ENCODE peak calls at places on chromosome 17, in seven cellular contexts. One of them, this sample, is unnamed.

GRCh38 chr17:45815752-45816151 is 28.9 kb upstream of the SPPL2C start:
- DNase-seq in K562: no peak
- DNase-seq in ovary: no peak
- DNase-seq in transverse colon: no peak
- DNase-seq in sigmoid colon: no peak
- DNase-seq in tibial nerve: no peak
- DNase-seq in A549: no peak
- DNase-seq in this sample: no peak

GRCh38 chr17:39661744-39662541 is 3.2 kb upstream of the TCAP start:
- DNase-seq in K562: no peak
- DNase-seq in ovary: no peak
- DNase-seq in transverse colon: no peak
- DNase-seq in sigmoid colon: no peak
- DNase-seq in tibial nerve: no peak
- DNase-seq in A549: no peak
- DNase-seq in this sample: no peak

GRCh38 chr17:82782657-82783207 is 30.9 kb downstream of the TBCD start:
- DNase-seq in K562: no peak
- DNase-seq in ovary: no peak
- DNase-seq in transverse colon: no peak
- DNase-seq in sigmoid colon: no peak
- DNase-seq in tibial nerve: no peak
- DNase-seq in A549: no peak
- DNase-seq in this sample: no peak

GRCh38 chr17:60077672-60078519 is 825 bp downstream of the HEATR6 start:
- DNase-seq in K562: peak
- DNase-seq in ovary: no peak
- DNase-seq in transverse colon: no peak
- DNase-seq in sigmoid colon: no peak
- DNase-seq in tibial nerve: no peak
- DNase-seq in A549: no peak
- DNase-seq in this sample: no peak

GRCh38 chr17:2071421-2072281 is 16.7 kb downstream of the HIC1 start:
- DNase-seq in K562: no peak
- DNase-seq in ovary: peak
- DNase-seq in transverse colon: peak
- DNase-seq in sigmoid colon: peak
- DNase-seq in tibial nerve: no peak
- DNase-seq in A549: no peak
- DNase-seq in this sample: no peak

GRCh38 chr17:63358111-63358839 is 87.8 kb downstream of the CYB561 start:
- DNase-seq in K562: no peak
- DNase-seq in ovary: no peak
- DNase-seq in transverse colon: no peak
- DNase-seq in sigmoid colon: no peak
- DNase-seq in tibial nerve: no peak
- DNase-seq in A549: peak
- DNase-seq in this sample: no peak

GRCh38 chr17:42517516-42517915 is 18.5 kb upstream of the NAGLU start:
- DNase-seq in K562: peak
- DNase-seq in ovary: peak
- DNase-seq in transverse colon: peak
- DNase-seq in sigmoid colon: peak
- DNase-seq in tibial nerve: peak
- DNase-seq in A549: peak
- DNase-seq in this sample: peak

GRCh38 chr17:82062984-82063368 is 2.6 kb downstream of the DUS1L start:
- DNase-seq in K562: no peak
- DNase-seq in ovary: no peak
- DNase-seq in transverse colon: no peak
- DNase-seq in sigmoid colon: no peak
- DNase-seq in tibial nerve: no peak
- DNase-seq in A549: no peak
- DNase-seq in this sample: no peak

GRCh38 chr17:9350083-9350482 is 225.5 kb downstream of the STX8 start:
- DNase-seq in K562: no peak
- DNase-seq in ovary: no peak
- DNase-seq in transverse colon: no peak
- DNase-seq in sigmoid colon: no peak
- DNase-seq in tibial nerve: no peak
- DNase-seq in A549: peak
- DNase-seq in this sample: no peak

GRCh38 chr17:70184770-70185169 is 15.4 kb downstream of the KCNJ2 start:
- DNase-seq in K562: no peak
- DNase-seq in ovary: no peak
- DNase-seq in transverse colon: no peak
- DNase-seq in sigmoid colon: no peak
- DNase-seq in tibial nerve: no peak
- DNase-seq in A549: peak
- DNase-seq in this sample: no peak

GRCh38 chr17:37747222-37747621 is 2.4 kb upstream of the HNF1B start:
- DNase-seq in K562: no peak
- DNase-seq in ovary: no peak
- DNase-seq in transverse colon: no peak
- DNase-seq in sigmoid colon: no peak
- DNase-seq in tibial nerve: no peak
- DNase-seq in A549: no peak
- DNase-seq in this sample: no peak

GRCh38 chr17:19378416-19379293 is at the start of gene MAPK7:
- DNase-seq in K562: no peak
- DNase-seq in ovary: no peak
- DNase-seq in transverse colon: peak
- DNase-seq in sigmoid colon: peak
- DNase-seq in tibial nerve: no peak
- DNase-seq in A549: no peak
- DNase-seq in this sample: no peak

GRCh38 chr17:77036841-77037381 is 103.9 kb upstream of the SEC14L1 start:
- DNase-seq in K562: peak
- DNase-seq in ovary: no peak
- DNase-seq in transverse colon: peak
- DNase-seq in sigmoid colon: no peak
- DNase-seq in tibial nerve: no peak
- DNase-seq in A549: no peak
- DNase-seq in this sample: no peak

GRCh38 chr17:17518019-17518418 is 21.8 kb upstream of the RASD1 start:
- DNase-seq in K562: no peak
- DNase-seq in ovary: no peak
- DNase-seq in transverse colon: no peak
- DNase-seq in sigmoid colon: no peak
- DNase-seq in tibial nerve: no peak
- DNase-seq in A549: no peak
- DNase-seq in this sample: no peak

GRCh38 chr17:21475555-21475954 is 99.4 kb downstream of the KCNJ12 start:
- DNase-seq in K562: peak
- DNase-seq in ovary: no peak
- DNase-seq in transverse colon: no peak
- DNase-seq in sigmoid colon: no peak
- DNase-seq in tibial nerve: no peak
- DNase-seq in A549: no peak
- DNase-seq in this sample: no peak

GRCh38 chr17:29363716-29364115 is 26.4 kb upstream of the TAOK1 start:
- DNase-seq in K562: no peak
- DNase-seq in ovary: no peak
- DNase-seq in transverse colon: no peak
- DNase-seq in sigmoid colon: no peak
- DNase-seq in tibial nerve: no peak
- DNase-seq in A549: no peak
- DNase-seq in this sample: no peak

GRCh38 chr17:62652251-62653001 is 25.0 kb downstream of the MRC2 start:
- DNase-seq in K562: no peak
- DNase-seq in ovary: peak
- DNase-seq in transverse colon: peak
- DNase-seq in sigmoid colon: peak
- DNase-seq in tibial nerve: no peak
- DNase-seq in A549: no peak
- DNase-seq in this sample: peak

GRCh38 chr17:51869387-51869786 is 289.1 kb downstream of the CA10 start:
- DNase-seq in K562: peak
- DNase-seq in ovary: no peak
- DNase-seq in transverse colon: no peak
- DNase-seq in sigmoid colon: no peak
- DNase-seq in tibial nerve: no peak
- DNase-seq in A549: peak
- DNase-seq in this sample: peak

GRCh38 chr17:42241871-42242270 is 34.3 kb downstream of the STAT5B start:
- DNase-seq in K562: no peak
- DNase-seq in ovary: no peak
- DNase-seq in transverse colon: no peak
- DNase-seq in sigmoid colon: no peak
- DNase-seq in tibial nerve: no peak
- DNase-seq in A549: no peak
- DNase-seq in this sample: no peak

DNA sequence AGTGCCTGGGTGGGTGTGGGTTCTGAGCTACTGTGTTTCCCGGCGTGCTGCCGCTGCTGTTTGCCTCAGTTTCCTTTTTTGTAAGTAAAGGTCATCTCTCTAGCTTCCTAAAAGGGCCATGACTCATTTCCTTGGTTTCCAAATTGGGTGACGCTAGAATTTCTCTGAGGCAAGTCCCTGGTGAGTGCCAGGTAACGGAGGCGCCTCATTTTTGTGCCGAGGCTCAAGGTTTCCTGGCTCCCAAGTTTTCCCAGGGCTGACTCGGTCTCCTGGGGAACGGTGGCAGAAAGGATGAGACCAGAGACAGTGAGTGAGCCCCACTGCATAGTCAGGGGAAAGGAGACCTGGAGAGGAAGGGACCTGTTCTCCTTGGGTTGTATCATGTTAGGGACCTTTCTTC is 20.3 kb downstream of the MSI2 start:
- DNase-seq in K562: no peak
- DNase-seq in ovary: no peak
- DNase-seq in transverse colon: no peak
- DNase-seq in sigmoid colon: no peak
- DNase-seq in tibial nerve: no peak
- DNase-seq in A549: no peak
- DNase-seq in this sample: no peak
- TF ChIP-seq EP300 in K562: no peak
- TF ChIP-seq EP300 in ovary: no peak
- TF ChIP-seq EP300 in transverse colon: no peak
- TF ChIP-seq EP300 in sigmoid colon: no peak
- TF ChIP-seq EP300 in tibial nerve: no peak
- TF ChIP-seq EP300 in A549: no peak
- TF ChIP-seq EP300 in this sample: no peak

DNA sequence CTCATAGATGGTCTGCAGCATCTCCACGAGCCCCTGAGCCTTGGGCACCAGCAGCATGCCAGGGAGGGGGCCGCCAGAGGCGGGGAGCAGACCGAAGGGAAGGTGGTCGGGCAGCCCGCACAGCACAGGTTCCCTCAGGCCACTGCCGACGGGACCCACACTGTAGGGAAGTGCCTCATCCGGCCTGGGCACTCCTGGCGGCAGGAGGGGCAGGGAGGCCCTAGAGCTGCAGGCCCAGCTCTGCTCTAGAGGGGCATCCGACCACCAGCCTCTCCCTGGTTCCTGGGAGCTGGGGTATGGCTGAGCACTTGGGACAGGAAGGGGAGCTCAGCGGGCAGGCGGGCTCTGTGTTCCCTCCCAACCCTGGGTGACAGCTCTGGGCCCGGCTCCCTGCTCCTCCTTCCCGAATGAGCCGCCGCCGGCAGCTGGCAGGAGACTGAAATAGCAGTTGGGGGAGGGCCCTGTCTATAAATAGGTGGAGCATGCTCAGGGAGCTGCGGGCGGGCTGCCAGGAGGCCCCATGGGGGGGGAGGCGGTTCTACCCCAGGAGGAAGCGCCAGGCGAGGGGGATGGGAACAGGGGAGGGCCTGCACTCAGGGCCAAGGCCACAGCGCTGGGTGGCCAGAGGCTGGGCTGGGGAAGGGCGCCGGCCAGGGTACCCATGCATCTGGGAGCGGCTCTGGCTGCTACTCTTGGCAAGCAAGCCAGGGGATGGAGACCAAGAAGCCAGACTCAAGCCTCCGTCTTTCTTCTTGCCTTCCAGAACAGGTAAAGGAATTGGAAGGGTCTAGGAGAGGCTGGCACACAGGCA is 12.4 kb downstream of the HDAC5 start:
- DNase-seq in K562: peak
- DNase-seq in ovary: peak
- DNase-seq in transverse colon: peak
- DNase-seq in sigmoid colon: peak
- DNase-seq in tibial nerve: peak
- DNase-seq in A549: peak
- DNase-seq in this sample: peak
- TF ChIP-seq EP300 in K562: peak
- TF ChIP-seq EP300 in ovary: no peak
- TF ChIP-seq EP300 in transverse colon: peak
- TF ChIP-seq EP300 in sigmoid colon: peak
- TF ChIP-seq EP300 in tibial nerve: peak
- TF ChIP-seq EP300 in A549: peak
- TF ChIP-seq EP300 in this sample: no peak

DNA sequence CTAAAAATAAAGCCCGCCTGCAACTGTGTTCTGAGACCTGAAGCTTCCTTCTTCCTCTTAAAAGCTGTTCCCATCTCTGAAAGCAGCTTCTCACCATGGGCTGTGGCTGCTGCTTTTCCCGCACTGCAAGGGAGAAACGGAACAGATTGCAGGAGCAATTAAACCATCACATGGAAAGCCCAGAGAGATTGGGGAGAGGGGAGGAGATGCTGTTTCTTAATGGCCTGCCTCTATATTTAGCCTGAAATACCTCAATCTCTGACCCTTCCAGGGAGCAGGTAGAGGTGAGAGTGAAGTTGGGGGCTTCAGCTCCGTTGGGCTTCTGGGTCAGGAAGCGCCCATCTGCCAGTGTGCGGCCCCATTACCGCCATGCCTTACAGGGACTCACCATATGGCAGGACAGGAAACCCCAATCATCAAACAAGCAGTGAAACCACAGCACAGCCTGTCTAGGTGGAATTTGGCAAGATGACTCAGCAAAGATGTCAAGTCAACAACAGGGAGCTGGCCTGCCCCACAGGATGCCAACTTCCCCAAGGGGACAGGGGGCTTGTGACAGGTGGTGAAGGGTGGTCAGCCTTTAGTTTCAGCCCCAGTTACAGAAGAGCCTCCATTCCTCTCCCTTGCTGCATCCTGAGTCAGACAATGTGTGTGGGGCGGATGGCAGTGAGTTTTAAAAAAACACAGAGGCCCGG is 286.6 kb upstream of the CCL2 start:
- DNase-seq in K562: peak
- DNase-seq in ovary: no peak
- DNase-seq in transverse colon: no peak
- DNase-seq in sigmoid colon: no peak
- DNase-seq in tibial nerve: no peak
- DNase-seq in A549: peak
- DNase-seq in this sample: no peak
- TF ChIP-seq EP300 in K562: no peak
- TF ChIP-seq EP300 in ovary: no peak
- TF ChIP-seq EP300 in transverse colon: no peak
- TF ChIP-seq EP300 in sigmoid colon: no peak
- TF ChIP-seq EP300 in tibial nerve: no peak
- TF ChIP-seq EP300 in A549: no peak
- TF ChIP-seq EP300 in this sample: no peak

DNA sequence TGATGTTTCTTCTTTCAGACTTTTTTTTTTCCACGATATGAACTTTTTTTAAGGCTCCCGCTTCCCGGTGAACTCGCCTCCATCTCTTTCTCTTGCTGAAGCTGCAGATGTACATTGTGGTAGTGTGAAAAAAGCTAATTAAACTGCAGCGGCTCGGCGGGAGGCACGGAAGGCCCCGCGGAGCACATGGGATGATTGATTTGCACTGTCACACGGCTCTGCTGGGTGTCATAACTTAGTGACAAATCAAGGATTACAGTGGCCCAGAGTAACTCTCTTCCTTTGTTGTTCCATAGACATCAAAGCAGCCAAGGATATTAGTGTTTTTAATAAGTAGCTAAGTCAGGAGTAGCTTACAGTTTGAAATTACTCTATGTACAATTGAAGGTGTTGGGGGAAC is 196.2 kb downstream of the AXIN2 start:
- DNase-seq in K562: no peak
- DNase-seq in ovary: no peak
- DNase-seq in transverse colon: no peak
- DNase-seq in sigmoid colon: no peak
- DNase-seq in tibial nerve: no peak
- DNase-seq in A549: no peak
- DNase-seq in this sample: no peak
- TF ChIP-seq EP300 in K562: no peak
- TF ChIP-seq EP300 in ovary: no peak
- TF ChIP-seq EP300 in transverse colon: no peak
- TF ChIP-seq EP300 in sigmoid colon: no peak
- TF ChIP-seq EP300 in tibial nerve: no peak
- TF ChIP-seq EP300 in A549: no peak
- TF ChIP-seq EP300 in this sample: no peak

This sample was measured in H1.